ENCODE peak calls at places on chromosomes 13 and 19, in nine cellular contexts. One of them, this sample, is unnamed.

GRCh38 chr19:27738569-27739193 is 1474.3 kb downstream of the UQCRFS1 start:
- DNase-seq in A172: no peak
- DNase-seq in GM06990: no peak
- DNase-seq in nephron progenitor cell: no peak
- DNase-seq in NCI-H2081: no peak
- DNase-seq in right atrium auricular region: no peak
- DNase-seq in activated T-cell treated with anti-CD3 and anti-CD28 coated beads, Interleukin-2, amount 50 U/mL, for 1 hour: no peak
- DNase-seq in anterior cingulate cortex: no peak
- DNase-seq in NCI-H1417: no peak
- DNase-seq in this sample: no peak

GRCh38 chr13:50668882-50669281 is 174.6 kb downstream of the DLEU7 start:
- DNase-seq in A172: no peak
- DNase-seq in GM06990: no peak
- DNase-seq in nephron progenitor cell: no peak
- DNase-seq in NCI-H2081: no peak
- DNase-seq in right atrium auricular region: no peak
- DNase-seq in activated T-cell treated with anti-CD3 and anti-CD28 coated beads, Interleukin-2, amount 50 U/mL, for 1 hour: no peak
- DNase-seq in anterior cingulate cortex: no peak
- DNase-seq in NCI-H1417: peak
- DNase-seq in this sample: no peak

GRCh38 chr19:722553-723101 is 13.9 kb downstream of the PALM start:
- DNase-seq in A172: no peak
- DNase-seq in GM06990: no peak
- DNase-seq in nephron progenitor cell: no peak
- DNase-seq in NCI-H2081: no peak
- DNase-seq in right atrium auricular region: no peak
- DNase-seq in activated T-cell treated with anti-CD3 and anti-CD28 coated beads, Interleukin-2, amount 50 U/mL, for 1 hour: no peak
- DNase-seq in anterior cingulate cortex: no peak
- DNase-seq in NCI-H1417: no peak
- DNase-seq in this sample: no peak

GRCh38 chr19:33063356-33064116 is 1.2 kb downstream of the RHPN2 start:
- DNase-seq in A172: no peak
- DNase-seq in GM06990: peak
- DNase-seq in nephron progenitor cell: peak
- DNase-seq in NCI-H2081: peak
- DNase-seq in right atrium auricular region: no peak
- DNase-seq in activated T-cell treated with anti-CD3 and anti-CD28 coated beads, Interleukin-2, amount 50 U/mL, for 1 hour: peak
- DNase-seq in anterior cingulate cortex: no peak
- DNase-seq in NCI-H1417: peak
- DNase-seq in this sample: peak

GRCh38 chr19:35015576-35016351 is 14.5 kb upstream of the SCN1B start:
- DNase-seq in A172: no peak
- DNase-seq in GM06990: no peak
- DNase-seq in nephron progenitor cell: no peak
- DNase-seq in NCI-H2081: no peak
- DNase-seq in right atrium auricular region: no peak
- DNase-seq in activated T-cell treated with anti-CD3 and anti-CD28 coated beads, Interleukin-2, amount 50 U/mL, for 1 hour: no peak
- DNase-seq in anterior cingulate cortex: no peak
- DNase-seq in NCI-H1417: no peak
- DNase-seq in this sample: no peak

GRCh38 chr13:97246596-97246995 is 24.5 kb downstream of the MBNL2 start:
- DNase-seq in A172: no peak
- DNase-seq in GM06990: no peak
- DNase-seq in nephron progenitor cell: no peak
- DNase-seq in NCI-H2081: no peak
- DNase-seq in right atrium auricular region: no peak
- DNase-seq in activated T-cell treated with anti-CD3 and anti-CD28 coated beads, Interleukin-2, amount 50 U/mL, for 1 hour: no peak
- DNase-seq in anterior cingulate cortex: no peak
- DNase-seq in NCI-H1417: no peak
- DNase-seq in this sample: no peak

GRCh38 chr19:10230155-10230903 is 802 bp downstream of the S1PR2 start:
- DNase-seq in A172: no peak
- DNase-seq in GM06990: peak
- DNase-seq in nephron progenitor cell: peak
- DNase-seq in NCI-H2081: no peak
- DNase-seq in right atrium auricular region: no peak
- DNase-seq in activated T-cell treated with anti-CD3 and anti-CD28 coated beads, Interleukin-2, amount 50 U/mL, for 1 hour: peak
- DNase-seq in anterior cingulate cortex: no peak
- DNase-seq in NCI-H1417: no peak
- DNase-seq in this sample: no peak

GRCh38 chr13:100102042-100102441 is 13.1 kb downstream of the PCCA start:
- DNase-seq in A172: no peak
- DNase-seq in GM06990: no peak
- DNase-seq in nephron progenitor cell: no peak
- DNase-seq in NCI-H2081: no peak
- DNase-seq in right atrium auricular region: no peak
- DNase-seq in activated T-cell treated with anti-CD3 and anti-CD28 coated beads, Interleukin-2, amount 50 U/mL, for 1 hour: no peak
- DNase-seq in anterior cingulate cortex: no peak
- DNase-seq in NCI-H1417: no peak
- DNase-seq in this sample: peak

This sample was measured in kidney glomerular epithelial cell.